ENCODE peak calls at places on chromosomes 6 and 20, in nine cellular contexts. One of them, this sample, is unnamed.

GRCh38 chr6:90397929-90398674 is 101.5 kb upstream of the BACH2 start:
- DNase-seq in AG09309: no peak
- DNase-seq in epithelial cell of prostate: no peak
- DNase-seq in activated B cell treated with CpG ODN at 0.5 μM for 24 hours: peak
- DNase-seq in globus pallidus: no peak
- DNase-seq in Right ventricle myocardium superior: no peak
- DNase-seq in cardiac muscle cell: no peak
- DNase-seq in progenitor cell of endocrine pancreas: no peak
- DNase-seq in HTR-8/SVneo: peak
- DNase-seq in this sample: peak

GRCh38 chr6:3426091-3426780 is 30.6 kb downstream of the SLC22A23 start:
- DNase-seq in AG09309: no peak
- DNase-seq in epithelial cell of prostate: no peak
- DNase-seq in activated B cell treated with CpG ODN at 0.5 μM for 24 hours: no peak
- DNase-seq in globus pallidus: no peak
- DNase-seq in Right ventricle myocardium superior: no peak
- DNase-seq in cardiac muscle cell: no peak
- DNase-seq in progenitor cell of endocrine pancreas: no peak
- DNase-seq in HTR-8/SVneo: no peak
- DNase-seq in this sample: no peak

GRCh38 chr6:82251942-82252341 is 4.4 kb upstream of the IBTK start:
- DNase-seq in AG09309: no peak
- DNase-seq in epithelial cell of prostate: no peak
- DNase-seq in activated B cell treated with CpG ODN at 0.5 μM for 24 hours: no peak
- DNase-seq in globus pallidus: peak
- DNase-seq in Right ventricle myocardium superior: no peak
- DNase-seq in cardiac muscle cell: peak
- DNase-seq in progenitor cell of endocrine pancreas: no peak
- DNase-seq in HTR-8/SVneo: peak
- DNase-seq in this sample: no peak

GRCh38 chr6:16712931-16713484 is 48.3 kb downstream of the ATXN1 start:
- DNase-seq in AG09309: peak
- DNase-seq in epithelial cell of prostate: peak
- DNase-seq in activated B cell treated with CpG ODN at 0.5 μM for 24 hours: no peak
- DNase-seq in globus pallidus: peak
- DNase-seq in Right ventricle myocardium superior: peak
- DNase-seq in cardiac muscle cell: peak
- DNase-seq in progenitor cell of endocrine pancreas: no peak
- DNase-seq in HTR-8/SVneo: peak
- DNase-seq in this sample: no peak

GRCh38 chr6:109304284-109305015 is 77.8 kb downstream of the CD164 start:
- DNase-seq in AG09309: no peak
- DNase-seq in epithelial cell of prostate: no peak
- DNase-seq in activated B cell treated with CpG ODN at 0.5 μM for 24 hours: no peak
- DNase-seq in globus pallidus: no peak
- DNase-seq in Right ventricle myocardium superior: no peak
- DNase-seq in cardiac muscle cell: peak
- DNase-seq in progenitor cell of endocrine pancreas: no peak
- DNase-seq in HTR-8/SVneo: no peak
- DNase-seq in this sample: peak

GRCh38 chr6:126041516-126042447 is 55.4 kb downstream of the TRMT11 start:
- DNase-seq in AG09309: no peak
- DNase-seq in epithelial cell of prostate: no peak
- DNase-seq in activated B cell treated with CpG ODN at 0.5 μM for 24 hours: no peak
- DNase-seq in globus pallidus: no peak
- DNase-seq in Right ventricle myocardium superior: no peak
- DNase-seq in cardiac muscle cell: no peak
- DNase-seq in progenitor cell of endocrine pancreas: no peak
- DNase-seq in HTR-8/SVneo: no peak
- DNase-seq in this sample: no peak

GRCh38 chr20:45095753-45096371 is 5.1 kb downstream of the KCNS1 start:
- DNase-seq in AG09309: no peak
- DNase-seq in epithelial cell of prostate: no peak
- DNase-seq in activated B cell treated with CpG ODN at 0.5 μM for 24 hours: no peak
- DNase-seq in globus pallidus: peak
- DNase-seq in Right ventricle myocardium superior: no peak
- DNase-seq in cardiac muscle cell: peak
- DNase-seq in progenitor cell of endocrine pancreas: no peak
- DNase-seq in HTR-8/SVneo: peak
- DNase-seq in this sample: peak

GRCh38 chr6:75824160-75824559 is 75.1 kb downstream of the MYO6 start:
- DNase-seq in AG09309: no peak
- DNase-seq in epithelial cell of prostate: no peak
- DNase-seq in activated B cell treated with CpG ODN at 0.5 μM for 24 hours: no peak
- DNase-seq in globus pallidus: no peak
- DNase-seq in Right ventricle myocardium superior: no peak
- DNase-seq in cardiac muscle cell: no peak
- DNase-seq in progenitor cell of endocrine pancreas: no peak
- DNase-seq in HTR-8/SVneo: no peak
- DNase-seq in this sample: no peak

This sample was measured in T-helper 2 cell treated with Interferon-gamma antibody and Interleukin-4, amounts not matched to agents 5 μg/mL and 100 μg/mL, for 36 hours.